ENCODE peak calls at places on chromosome 1, in eight cellular contexts. One of them, this sample, is unnamed.

GRCh38 chr1:183652547-183653467 is at the start of gene APOBEC4:
- DNase-seq in WERI-Rb-1: peak; percentile 42
- DNase-seq in epithelial cell of proximal tubule: no peak
- DNase-seq in mesendoderm: peak; percentile 41
- DNase-seq in left ventricle myocardium superior: no peak
- DNase-seq in amniotic stem cell: no peak
- DNase-seq in NCI-H1436: peak; percentile 40
- DNase-seq in HuH-7.5: no peak
- DNase-seq in this sample: no peak

GRCh38 chr1:93471911-93472310 is 24.0 kb downstream of the FNBP1L start:
- DNase-seq in epithelial cell of proximal tubule: no peak
- DNase-seq in NCI-H1436: no peak
- DNase-seq in mesendoderm: no peak
- DNase-seq in WERI-Rb-1: no peak
- DNase-seq in HuH-7.5: no peak
- DNase-seq in amniotic stem cell: no peak
- DNase-seq in left ventricle myocardium superior: no peak
- DNase-seq in this sample: peak; percentile 53

GRCh38 chr1:104765115-104765514 is 1015.4 kb downstream of the AMY1C start:
- DNase-seq in epithelial cell of proximal tubule: peak; percentile 40
- DNase-seq in NCI-H1436: no peak
- DNase-seq in HuH-7.5: no peak
- DNase-seq in amniotic stem cell: no peak
- DNase-seq in left ventricle myocardium superior: no peak
- DNase-seq in WERI-Rb-1: no peak
- DNase-seq in mesendoderm: no peak
- DNase-seq in this sample: peak; percentile 21

GRCh38 chr1:2943686-2944260 is 77.5 kb upstream of the ACTRT2 start:
- DNase-seq in HuH-7.5: no peak
- DNase-seq in mesendoderm: no peak
- DNase-seq in amniotic stem cell: no peak
- DNase-seq in WERI-Rb-1: no peak
- DNase-seq in left ventricle myocardium superior: peak; percentile 20
- DNase-seq in epithelial cell of proximal tubule: no peak
- DNase-seq in NCI-H1436: no peak
- DNase-seq in this sample: no peak

GRCh38 chr1:246728311-246728710 is 4.1 kb downstream of the SCCPDH start:
- DNase-seq in WERI-Rb-1: no peak
- DNase-seq in amniotic stem cell: no peak
- DNase-seq in HuH-7.5: no peak
- DNase-seq in left ventricle myocardium superior: no peak
- DNase-seq in epithelial cell of proximal tubule: peak; percentile 52
- DNase-seq in NCI-H1436: no peak
- DNase-seq in mesendoderm: no peak
- DNase-seq in this sample: no peak

GRCh38 chr1:33972676-33973395 is 109.0 kb downstream of the HMGB4 start:
- DNase-seq in epithelial cell of proximal tubule: no peak
- DNase-seq in NCI-H1436: no peak
- DNase-seq in left ventricle myocardium superior: peak; percentile 87
- DNase-seq in amniotic stem cell: no peak
- DNase-seq in WERI-Rb-1: no peak
- DNase-seq in HuH-7.5: no peak
- DNase-seq in mesendoderm: no peak
- DNase-seq in this sample: no peak

GRCh38 chr1:33425900-33426299 is 5.0 kb downstream of the PHC2 start:
- DNase-seq in mesendoderm: no peak
- DNase-seq in NCI-H1436: no peak
- DNase-seq in amniotic stem cell: no peak
- DNase-seq in left ventricle myocardium superior: no peak
- DNase-seq in HuH-7.5: no peak
- DNase-seq in epithelial cell of proximal tubule: no peak
- DNase-seq in WERI-Rb-1: no peak
- DNase-seq in this sample: no peak

GRCh38 chr1:13543927-13544556 is 30.2 kb upstream of the LRRC38 start:
- DNase-seq in epithelial cell of proximal tubule: no peak
- DNase-seq in NCI-H1436: no peak
- DNase-seq in left ventricle myocardium superior: peak; percentile 76
- DNase-seq in HuH-7.5: peak; percentile 39
- DNase-seq in mesendoderm: peak; percentile 30
- DNase-seq in amniotic stem cell: no peak
- DNase-seq in WERI-Rb-1: no peak
- DNase-seq in this sample: no peak

GRCh38 chr1:36789535-36789934 is 244.8 kb downstream of the GRIK3 start:
- DNase-seq in NCI-H1436: no peak
- DNase-seq in HuH-7.5: no peak
- DNase-seq in amniotic stem cell: no peak
- DNase-seq in WERI-Rb-1: no peak
- DNase-seq in left ventricle myocardium superior: no peak
- DNase-seq in epithelial cell of proximal tubule: no peak
- DNase-seq in mesendoderm: no peak
- DNase-seq in this sample: no peak

GRCh38 chr1:2970311-2971145 is 50.7 kb upstream of the ACTRT2 start:
- DNase-seq in WERI-Rb-1: peak; percentile 59
- DNase-seq in left ventricle myocardium superior: no peak
- DNase-seq in mesendoderm: no peak
- DNase-seq in NCI-H1436: no peak
- DNase-seq in epithelial cell of proximal tubule: no peak
- DNase-seq in HuH-7.5: no peak
- DNase-seq in amniotic stem cell: no peak
- DNase-seq in this sample: no peak

GRCh38 chr1:196660912-196661311 is 9.1 kb downstream of the CFH start:
- DNase-seq in NCI-H1436: peak; percentile 72
- DNase-seq in left ventricle myocardium superior: no peak
- DNase-seq in epithelial cell of proximal tubule: no peak
- DNase-seq in HuH-7.5: peak; percentile 8
- DNase-seq in WERI-Rb-1: no peak
- DNase-seq in amniotic stem cell: no peak
- DNase-seq in mesendoderm: peak; percentile 25
- DNase-seq in this sample: peak; percentile 8

GRCh38 chr1:156786640-156787039 is 19.3 kb downstream of the PRCC start:
- DNase-seq in NCI-H1436: no peak
- DNase-seq in amniotic stem cell: no peak
- DNase-seq in left ventricle myocardium superior: no peak
- DNase-seq in epithelial cell of proximal tubule: no peak
- DNase-seq in mesendoderm: no peak
- DNase-seq in HuH-7.5: no peak
- DNase-seq in WERI-Rb-1: no peak
- DNase-seq in this sample: no peak

GRCh38 chr1:94253456-94254042 is 16.2 kb upstream of the ARHGAP29 start:
- DNase-seq in mesendoderm: no peak
- DNase-seq in left ventricle myocardium superior: no peak
- DNase-seq in HuH-7.5: no peak
- DNase-seq in amniotic stem cell: no peak
- DNase-seq in NCI-H1436: no peak
- DNase-seq in WERI-Rb-1: no peak
- DNase-seq in epithelial cell of proximal tubule: no peak
- DNase-seq in this sample: no peak

GRCh38 chr1:44605904-44606615 is 68.2 kb downstream of the TMEM53 start:
- DNase-seq in HuH-7.5: no peak
- DNase-seq in NCI-H1436: no peak
- DNase-seq in left ventricle myocardium superior: no peak
- DNase-seq in epithelial cell of proximal tubule: no peak
- DNase-seq in mesendoderm: no peak
- DNase-seq in WERI-Rb-1: no peak
- DNase-seq in amniotic stem cell: no peak
- DNase-seq in this sample: no peak

GRCh38 chr1:21641537-21641936 is 27.6 kb downstream of the RAP1GAP start:
- DNase-seq in NCI-H1436: no peak
- DNase-seq in amniotic stem cell: no peak
- DNase-seq in mesendoderm: no peak
- DNase-seq in HuH-7.5: no peak
- DNase-seq in epithelial cell of proximal tubule: no peak
- DNase-seq in left ventricle myocardium superior: no peak
- DNase-seq in WERI-Rb-1: no peak
- DNase-seq in this sample: no peak

GRCh38 chr1:98870959-98871903 is 133.4 kb downstream of the PLPPR5 start:
- DNase-seq in NCI-H1436: no peak
- DNase-seq in epithelial cell of proximal tubule: no peak
- DNase-seq in amniotic stem cell: no peak
- DNase-seq in mesendoderm: peak; percentile 60
- DNase-seq in left ventricle myocardium superior: no peak
- DNase-seq in WERI-Rb-1: no peak
- DNase-seq in HuH-7.5: no peak
- DNase-seq in this sample: no peak

GRCh38 chr1:54407201-54407956 is 1.2 kb upstream of the SSBP3 start:
- DNase-seq in NCI-H1436: peak; percentile 86
- DNase-seq in left ventricle myocardium superior: peak; percentile 40
- DNase-seq in WERI-Rb-1: peak; percentile 66
- DNase-seq in mesendoderm: peak; percentile 98
- DNase-seq in HuH-7.5: peak; percentile 87
- DNase-seq in epithelial cell of proximal tubule: peak; percentile 83
- DNase-seq in amniotic stem cell: peak; percentile 85
- DNase-seq in this sample: peak; percentile 90

GRCh38 chr1:151143986-151144385 is 2.4 kb downstream of the SEMA6C start:
- DNase-seq in WERI-Rb-1: peak; percentile 54
- DNase-seq in amniotic stem cell: no peak
- DNase-seq in NCI-H1436: no peak
- DNase-seq in mesendoderm: peak; percentile 75
- DNase-seq in epithelial cell of proximal tubule: no peak
- DNase-seq in HuH-7.5: no peak
- DNase-seq in left ventricle myocardium superior: no peak
- DNase-seq in this sample: no peak

GRCh38 chr1:235867903-235868469 is 1.3 kb upstream of the LYST start:
- DNase-seq in left ventricle myocardium superior: no peak
- DNase-seq in mesendoderm: no peak
- DNase-seq in amniotic stem cell: no peak
- DNase-seq in epithelial cell of proximal tubule: no peak
- DNase-seq in HuH-7.5: no peak
- DNase-seq in WERI-Rb-1: no peak
- DNase-seq in NCI-H1436: no peak
- DNase-seq in this sample: no peak

GRCh38 chr1:46065405-46065804 is 67.0 kb downstream of the PIK3R3 start:
- DNase-seq in WERI-Rb-1: no peak
- DNase-seq in amniotic stem cell: no peak
- DNase-seq in mesendoderm: no peak
- DNase-seq in NCI-H1436: no peak
- DNase-seq in HuH-7.5: no peak
- DNase-seq in epithelial cell of proximal tubule: no peak
- DNase-seq in left ventricle myocardium superior: no peak
- DNase-seq in this sample: no peak

GRCh38 chr1:29655145-29655544 is 418.8 kb downstream of the PTPRU start:
- DNase-seq in mesendoderm: no peak
- DNase-seq in amniotic stem cell: no peak
- DNase-seq in epithelial cell of proximal tubule: no peak
- DNase-seq in WERI-Rb-1: no peak
- DNase-seq in HuH-7.5: no peak
- DNase-seq in NCI-H1436: no peak
- DNase-seq in left ventricle myocardium superior: no peak
- DNase-seq in this sample: no peak

GRCh38 chr1:14783592-14783886 is 185.1 kb downstream of the KAZN start:
- DNase-seq in mesendoderm: no peak
- DNase-seq in left ventricle myocardium superior: no peak
- DNase-seq in NCI-H1436: no peak
- DNase-seq in epithelial cell of proximal tubule: no peak
- DNase-seq in HuH-7.5: no peak
- DNase-seq in amniotic stem cell: no peak
- DNase-seq in WERI-Rb-1: no peak
- DNase-seq in this sample: no peak

GRCh38 chr1:226532553-226532952 is 16.0 kb upstream of the STUM start:
- DNase-seq in NCI-H1436: no peak
- DNase-seq in mesendoderm: peak; percentile 95
- DNase-seq in left ventricle myocardium superior: no peak
- DNase-seq in amniotic stem cell: no peak
- DNase-seq in HuH-7.5: no peak
- DNase-seq in epithelial cell of proximal tubule: no peak
- DNase-seq in WERI-Rb-1: no peak
- DNase-seq in this sample: no peak

GRCh38 chr1:181674617-181675016 is 191.3 kb downstream of the CACNA1E start:
- DNase-seq in epithelial cell of proximal tubule: no peak
- DNase-seq in amniotic stem cell: no peak
- DNase-seq in WERI-Rb-1: no peak
- DNase-seq in left ventricle myocardium superior: no peak
- DNase-seq in mesendoderm: no peak
- DNase-seq in HuH-7.5: no peak
- DNase-seq in NCI-H1436: no peak
- DNase-seq in this sample: no peak

GRCh38 chr1:219788091-219788490 is 140.3 kb downstream of the SLC30A10 start:
- DNase-seq in mesendoderm: no peak
- DNase-seq in WERI-Rb-1: no peak
- DNase-seq in HuH-7.5: no peak
- DNase-seq in NCI-H1436: no peak
- DNase-seq in amniotic stem cell: no peak
- DNase-seq in epithelial cell of proximal tubule: no peak
- DNase-seq in left ventricle myocardium superior: no peak
- DNase-seq in this sample: no peak

GRCh38 chr1:186896211-186896610 is 67.5 kb downstream of the PLA2G4A start:
- DNase-seq in WERI-Rb-1: no peak
- DNase-seq in NCI-H1436: no peak
- DNase-seq in epithelial cell of proximal tubule: no peak
- DNase-seq in amniotic stem cell: no peak
- DNase-seq in left ventricle myocardium superior: no peak
- DNase-seq in mesendoderm: no peak
- DNase-seq in HuH-7.5: no peak
- DNase-seq in this sample: no peak

GRCh38 chr1:25905680-25906643 is at the start of gene STMN1:
- DNase-seq in mesendoderm: peak; percentile 99
- DNase-seq in left ventricle myocardium superior: peak; percentile 95
- DNase-seq in WERI-Rb-1: peak; percentile 98
- DNase-seq in HuH-7.5: peak; percentile 82
- DNase-seq in epithelial cell of proximal tubule: no peak
- DNase-seq in NCI-H1436: peak; percentile 94
- DNase-seq in amniotic stem cell: peak; percentile 67
- DNase-seq in this sample: peak; percentile 77

GRCh38 chr1:155884028-155884950 is 24.9 kb downstream of the SYT11 start:
- DNase-seq in WERI-Rb-1: no peak
- DNase-seq in HuH-7.5: no peak
- DNase-seq in NCI-H1436: no peak
- DNase-seq in epithelial cell of proximal tubule: no peak
- DNase-seq in amniotic stem cell: no peak
- DNase-seq in mesendoderm: no peak
- DNase-seq in left ventricle myocardium superior: no peak
- DNase-seq in this sample: no peak

GRCh38 chr1:172893146-172893841 is 157.4 kb downstream of the TNFSF18 start:
- DNase-seq in amniotic stem cell: no peak
- DNase-seq in epithelial cell of proximal tubule: no peak
- DNase-seq in WERI-Rb-1: no peak
- DNase-seq in HuH-7.5: no peak
- DNase-seq in NCI-H1436: no peak
- DNase-seq in mesendoderm: no peak
- DNase-seq in left ventricle myocardium superior: peak; percentile 47
- DNase-seq in this sample: no peak